ENCODE peak calls at places on chromosomes 12 and 14, in five cellular contexts. F is H9, D is substantia nigra, I is esophagus squamous epithelium, M is OCI-LY7. G is an unnamed sample.

GRCh38 chr12:43306066-43306465 is 245.9 kb downstream of the ADAMTS20 start:
- DNase-seq in F (no peak), D (no peak), I (no peak), M (no peak), G (peak)

GRCh38 chr12:9049520-9050133 is 60.3 kb downstream of the KLRG1 start:
- DNase-seq in F (no peak), D (no peak), I (no peak), M (peak), G (peak)

GRCh38 chr12:64392221-64392620 is 1.7 kb upstream of the C12orf56 start:
- DNase-seq in F (no peak), D (no peak), I (no peak), M (peak), G (peak)

GRCh38 chr12:57471661-57472060 is 8.0 kb downstream of the ARHGAP9 start:
- DNase-seq in F (no peak), D (no peak), I (no peak), M (no peak), G (no peak)

GRCh38 chr12:111168009-111168786 is 200.7 kb downstream of the PHETA1 start:
- DNase-seq in F (no peak), D (no peak), I (no peak), M (no peak), G (no peak)

GRCh38 chr12:76041406-76041805 is 9.8 kb upstream of the PHLDA1 start:
- DNase-seq in F (no peak), D (no peak), I (no peak), M (no peak), G (no peak)

GRCh38 chr12:104457746-104458644 is 1.2 kb downstream of the CHST11 start:
- DNase-seq in F (no peak), D (no peak), I (no peak), M (peak), G (no peak)

GRCh38 chr14:30138517-30138916 is 210.9 kb upstream of the PRKD1 start:
- DNase-seq in F (no peak), D (no peak), I (no peak), M (no peak), G (no peak)

GRCh38 chr12:122688291-122688690 is 14.9 kb downstream of the HCAR2 start:
- DNase-seq in F (no peak), D (no peak), I (no peak), M (no peak), G (no peak)

GRCh38 chr14:48788771-48789170 is 797.4 kb downstream of the RPS29 start:
- DNase-seq in F (no peak), D (no peak), I (no peak), M (no peak), G (no peak)

GRCh38 chr14:32512813-32513212 is 183.7 kb downstream of the AKAP6 start:
- DNase-seq in F (no peak), D (no peak), I (no peak), M (no peak), G (no peak)

GRCh38 chr14:65304239-65304638 is 108.3 kb upstream of the FUT8 start:
- DNase-seq in F (no peak), D (no peak), I (no peak), M (peak), G (no peak)

GRCh38 chr12:107329569-107330324 is 236.4 kb upstream of the CRY1 start:
- DNase-seq in F (no peak), D (no peak), I (no peak), M (no peak), G (no peak)

GRCh38 chr12:53596920-53597363 is 29.2 kb downstream of the ATF7 start:
- DNase-seq in F (no peak), D (no peak), I (no peak), M (no peak), G (peak)

GRCh38 chr14:86196476-86196875 is 666.5 kb downstream of the FLRT2 start:
- DNase-seq in F (no peak), D (no peak), I (no peak), M (no peak), G (no peak)

GRCh38 chr14:100885196-100886030 is 18.1 kb downstream of the RTL1 start:
- DNase-seq in F (no peak), D (no peak), I (no peak), M (no peak), G (no peak)

GRCh38 chr12:49501895-49502294 is 36.9 kb upstream of the KCNH3 start:
- DNase-seq in F (no peak), D (no peak), I (no peak), M (peak), G (no peak)

GRCh38 chr12:62955678-62956077 is 20.7 kb upstream of the PPM1H start:
- DNase-seq in F (no peak), D (no peak), I (no peak), M (no peak), G (no peak)

GRCh38 chr12:39343665-39344064 is 99.3 kb downstream of the KIF21A start:
- DNase-seq in F (no peak), D (no peak), I (no peak), M (no peak), G (no peak)

GRCh38 chr14:58912799-58913432 is 275.2 kb downstream of the DACT1 start:
- DNase-seq in F (no peak), D (no peak), I (no peak), M (no peak), G (no peak)

GRCh38 chr12:49059385-49060232 is 985 bp downstream of the KMT2D start:
- DNase-seq in F (no peak), D (no peak), I (no peak), M (peak), G (peak)

DNA sequence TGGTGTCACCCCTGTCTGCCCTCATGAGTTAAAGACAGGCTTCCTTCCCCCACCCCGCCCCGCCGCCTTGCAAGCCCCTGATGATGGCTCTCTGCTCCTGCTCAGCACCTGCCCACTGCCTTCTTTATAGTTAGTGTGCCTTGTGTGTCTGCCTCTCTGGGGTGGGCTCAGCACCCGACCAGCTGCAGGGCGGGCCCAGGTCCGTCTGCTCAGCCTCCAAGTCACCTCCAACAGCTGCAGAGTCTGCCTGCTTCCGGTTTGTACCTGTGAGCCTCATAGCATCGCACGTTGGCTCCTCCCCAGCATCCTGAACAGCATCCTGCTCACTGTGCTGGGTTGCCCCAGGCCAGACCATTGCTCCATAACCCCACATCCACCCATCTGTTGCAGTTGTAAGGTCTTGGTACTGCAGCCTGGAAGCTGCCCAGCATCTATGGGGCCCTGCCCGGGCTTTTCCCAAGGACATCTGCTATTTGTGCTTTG is 3.5 kb downstream of the TGFB3 start:
- DNase-seq in F (no peak), D (no peak), I (no peak), M (peak), G (no peak)
- H3K27ac ChIP-seq in F (no peak), D (peak), I (no peak), M (no peak), G (no peak)

GRCh38 chr14:67557656-67558055 is 24.6 kb downstream of the PLEKHH1 start:
- DNase-seq in F (no peak), D (no peak), I (no peak), M (no peak), G (no peak)
- H3K27ac ChIP-seq in F (no peak), D (peak), I (no peak), M (no peak), G (no peak)

DNA sequence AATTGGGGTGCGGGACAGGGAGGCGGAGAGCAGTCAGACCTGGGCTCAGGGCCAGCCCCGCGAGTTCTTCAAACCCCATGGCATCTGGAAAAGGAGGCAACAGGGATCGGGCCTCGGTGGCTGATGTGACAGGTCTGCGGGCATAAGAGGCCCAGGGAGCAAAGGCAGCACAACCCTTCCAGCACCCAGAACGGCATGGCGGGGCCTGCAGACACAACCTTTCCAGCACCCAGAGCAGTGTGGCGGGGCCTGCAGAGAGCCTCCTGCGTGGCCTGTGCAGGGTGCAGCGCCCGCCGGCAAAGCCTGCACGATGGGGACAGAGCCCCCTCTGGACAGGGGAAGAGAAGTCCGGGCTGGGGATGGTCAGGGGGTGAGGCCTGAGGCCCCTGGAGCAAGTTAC is 26.2 kb upstream of the TRAF3 start:
- DNase-seq in F (peak), D (no peak), I (no peak), M (no peak), G (no peak)
- H3K27ac ChIP-seq in F (no peak), D (no peak), I (no peak), M (no peak), G (no peak)

GRCh38 chr12:19855876-19856275 is 416.6 kb downstream of the AEBP2 start:
- DNase-seq in F (no peak), D (no peak), I (no peak), M (no peak), G (no peak)
- H3K27ac ChIP-seq in F (no peak), D (no peak), I (no peak), M (no peak), G (no peak)

DNA sequence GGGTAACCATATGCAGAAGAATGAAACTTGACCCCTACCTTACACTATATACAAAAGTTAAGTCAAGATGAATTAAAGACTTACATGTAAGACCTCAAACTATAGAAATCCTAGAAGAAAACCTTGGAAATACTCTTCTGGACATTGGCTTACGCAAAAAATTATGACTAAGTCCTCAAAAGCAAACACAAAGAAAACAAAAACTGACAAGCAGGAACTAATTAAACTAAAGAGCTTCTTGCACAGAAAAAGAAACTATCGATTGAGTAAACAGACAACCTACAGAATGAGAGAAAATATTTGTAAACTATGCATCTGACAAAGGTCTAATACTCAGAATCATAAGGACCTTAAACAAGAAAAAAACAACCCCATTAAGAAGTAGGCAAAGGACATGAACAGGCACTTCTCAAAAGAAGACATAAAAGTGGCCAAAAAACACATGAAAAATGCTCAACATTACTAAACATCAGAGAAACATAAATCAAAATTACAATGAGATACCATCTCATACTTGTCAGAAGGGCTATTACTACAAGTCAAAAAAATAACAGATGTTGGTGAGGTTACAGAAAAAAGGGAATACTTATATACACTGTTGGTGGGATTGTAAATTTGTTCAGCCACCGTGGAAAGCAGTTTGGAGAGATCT is 37.0 kb upstream of the CFAP54 start:
- DNase-seq in F (no peak), D (no peak), I (no peak), M (no peak), G (no peak)
- H3K27ac ChIP-seq in F (no peak), D (no peak), I (no peak), M (no peak), G (no peak)

GRCh38 chr14:99226687-99227086 is 45.3 kb downstream of the BCL11B start:
- DNase-seq in F (no peak), D (no peak), I (no peak), M (no peak), G (no peak)
- H3K27ac ChIP-seq in F (no peak), D (no peak), I (no peak), M (no peak), G (no peak)

DNA sequence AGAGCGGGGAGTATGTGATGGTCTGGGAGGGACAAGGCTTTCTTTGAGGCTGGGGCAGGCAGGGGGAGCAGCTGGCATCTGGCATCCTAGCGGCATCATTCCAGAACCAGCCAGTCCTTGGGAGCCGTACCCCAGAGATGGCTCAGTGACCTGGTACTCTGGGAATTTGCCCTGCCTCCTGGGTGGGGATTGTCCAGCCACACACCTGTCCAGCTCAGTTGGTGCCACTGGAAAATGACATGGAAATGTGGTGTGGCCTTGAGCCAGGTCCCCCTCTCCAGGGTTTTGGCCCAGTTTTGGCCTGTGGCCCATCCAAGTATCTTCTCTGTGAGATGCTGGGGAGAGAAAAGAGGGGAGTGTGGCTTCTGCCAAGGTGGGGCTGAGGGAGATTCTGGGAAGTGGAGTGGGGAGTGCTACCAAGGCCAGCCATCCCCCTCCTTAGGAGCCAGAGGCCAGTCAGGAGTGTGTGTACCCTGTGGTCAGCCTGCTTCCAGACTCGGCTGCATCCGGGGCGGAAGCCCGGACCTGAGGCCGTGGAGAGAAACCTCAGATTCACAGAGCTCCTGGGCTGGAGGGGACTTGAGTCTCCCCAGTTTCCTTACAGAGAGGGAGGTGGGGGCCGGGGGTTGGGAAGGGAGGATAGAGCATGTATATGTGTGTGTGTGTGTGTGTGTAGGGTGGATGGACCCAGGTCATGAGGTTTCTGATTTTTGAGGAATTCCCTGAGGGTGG is 14.7 kb upstream of the KRT80 start:
- DNase-seq in F (no peak), D (no peak), I (no peak), M (no peak), G (no peak)
- H3K27ac ChIP-seq in F (no peak), D (no peak), I (no peak), M (no peak), G (no peak)

DNA sequence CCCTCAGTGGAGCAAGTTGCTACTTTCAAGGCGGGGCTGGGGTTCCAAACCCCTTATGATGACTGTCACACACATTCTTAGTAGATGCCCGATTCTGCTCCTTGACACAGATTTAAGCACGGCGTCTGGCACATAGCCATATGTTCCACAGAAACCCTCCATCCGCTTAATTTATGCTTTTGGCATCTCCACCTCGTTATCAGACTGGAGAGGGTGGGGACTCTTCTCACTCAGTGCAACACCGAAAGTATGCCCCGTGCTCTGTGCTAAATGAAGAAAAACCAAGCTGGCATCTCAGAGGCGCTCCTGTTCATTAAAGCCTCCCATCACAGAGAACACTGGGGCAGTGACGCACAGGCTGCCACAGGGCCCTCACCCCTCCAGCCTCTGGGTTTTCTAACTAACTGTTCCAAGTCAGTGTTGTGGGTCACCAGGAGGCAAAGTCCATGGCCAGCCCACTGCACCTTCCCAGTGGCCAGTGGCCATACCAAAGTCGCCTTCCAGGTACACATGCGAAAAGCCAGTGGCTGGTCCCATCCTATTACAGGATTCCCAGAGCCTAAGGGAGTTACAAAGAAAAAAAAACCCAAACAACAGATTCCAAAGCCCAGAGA is 27.3 kb downstream of the CCDC88C start:
- DNase-seq in F (no peak), D (no peak), I (no peak), M (no peak), G (no peak)
- H3K27ac ChIP-seq in F (no peak), D (no peak), I (no peak), M (peak), G (no peak)